ENCODE peak calls at places on chromosomes 12 and 14, in nine cellular contexts. O is SJCRH30; B is fibroblast of lung; E is activated CD8-positive, alpha-beta memory T cell treated with anti-CD3 and anti-CD28 coated beads, Interleukin-2, amount 50 U/mL, for 4 hours; V is right cardiac atrium; Y is NCI-H69; H is lower leg skin; U is skeletal muscle cell; J is mesothelial cell of epicardium. W is an unnamed sample.

GRCh38 chr12:47276253-47277070 is 196.7 kb upstream of the AMIGO2 start:
- DNase-seq in V (peak), O (no peak), H (no peak), Y (peak), E (peak), U (peak), B (peak), J (no peak), W (no peak)

GRCh38 chr12:57736743-57737466 is 1.6 kb downstream of the AGAP2 start:
- DNase-seq in B (no peak), O (peak), U (no peak), J (no peak), Y (peak), H (no peak), V (no peak), E (no peak), W (no peak)

GRCh38 chr12:26789731-26790644 is 43.0 kb downstream of the ITPR2 start:
- DNase-seq in B (peak), O (peak), J (no peak), Y (no peak), H (no peak), U (no peak), V (no peak), E (no peak), W (no peak)

GRCh38 chr12:31820832-31821231 is 92.0 kb upstream of the AMN1 start:
- DNase-seq in E (no peak), B (no peak), V (no peak), U (no peak), J (no peak), H (no peak), O (no peak), Y (no peak), W (no peak)

GRCh38 chr14:66746316-66747006 is 238.5 kb downstream of the GPHN start:
- DNase-seq in Y (peak), E (no peak), B (peak), O (peak), V (no peak), J (no peak), H (no peak), U (peak), W (no peak)

GRCh38 chr14:60738843-60739508 is 4.4 kb downstream of the MNAT1 start:
- DNase-seq in H (no peak), Y (no peak), E (no peak), U (no peak), V (no peak), O (no peak), B (no peak), J (no peak), W (no peak)

GRCh38 chr14:104245075-104245474 is 106.7 kb downstream of the KIF26A start:
- DNase-seq in J (no peak), O (no peak), H (peak), V (no peak), B (no peak), U (no peak), E (no peak), Y (no peak), W (no peak)

GRCh38 chr12:124979568-124979967 is 9.4 kb downstream of the DHX37 start:
- DNase-seq in V (no peak), B (no peak), O (no peak), H (no peak), U (no peak), Y (no peak), J (no peak), E (no peak), W (no peak)

GRCh38 chr14:34029921-34030334 is 79.1 kb upstream of the EGLN3 start:
- DNase-seq in U (no peak), B (peak), V (peak), O (peak), E (no peak), J (no peak), Y (no peak), H (peak), W (peak)

GRCh38 chr14:55416866-55417265 is 5.2 kb upstream of the ATG14 start:
- DNase-seq in U (no peak), B (no peak), J (no peak), E (no peak), O (peak), H (no peak), Y (peak), V (no peak), W (peak)

GRCh38 chr14:25848601-25849000 is 749.2 kb downstream of the NOVA1 start:
- DNase-seq in E (no peak), O (no peak), B (no peak), J (no peak), U (no peak), Y (no peak), H (no peak), V (no peak), W (no peak)

GRCh38 chr12:112018571-112019237 is 5.5 kb downstream of the ERP29 start:
- DNase-seq in V (no peak), Y (no peak), U (peak), O (no peak), B (peak), E (no peak), H (no peak), J (no peak), W (no peak)

GRCh38 chr12:25053021-25053271 is 104.0 kb upstream of the BCAT1 start:
- DNase-seq in U (no peak), J (no peak), H (no peak), O (no peak), B (no peak), E (no peak), Y (no peak), V (no peak), W (no peak)

GRCh38 chr12:110109037-110109836 is 14.9 kb upstream of the IFT81 start:
- DNase-seq in U (peak), V (peak), B (peak), E (no peak), Y (no peak), J (no peak), H (peak), O (peak), W (peak)

GRCh38 chr12:10033783-10034381 is 3.4 kb downstream of the CLEC9A start:
- DNase-seq in U (no peak), J (no peak), Y (no peak), V (no peak), E (no peak), H (no peak), O (no peak), B (peak), W (no peak)

GRCh38 chr14:23186913-23187654 is 3.6 kb upstream of the SLC7A8 start:
- DNase-seq in J (no peak), H (no peak), V (no peak), Y (peak), E (peak), O (peak), B (peak), U (peak), W (peak)

W was measured in nephron progenitor cell.